ENCODE peak calls at places on chromosomes 4 and X, in four cellular contexts. B is HCT116, Z is GM12878, F is K562. R is an unnamed sample.

GRCh38 chrX:153969904-153970397 is 1.7 kb downstream of the HCFC1 start:
- DNase-seq in B (no peak), Z (no peak), F (no peak), R (no peak)

GRCh38 chr4:81828991-81829390 is 357.3 kb upstream of the RASGEF1B start:
- DNase-seq in B (no peak), Z (no peak), F (no peak), R (no peak)

GRCh38 chr4:1511441-1512041 is 105.3 kb upstream of the NKX1-1 start:
- DNase-seq in B (peak; percentile 69), Z (no peak), F (peak; percentile 70), R (no peak)

GRCh38 chr4:184016742-184017668 is 111.9 kb downstream of the STOX2 start:
- DNase-seq in B (no peak), Z (no peak), F (no peak), R (no peak)

GRCh38 chr4:98614081-98614480 is 44.3 kb downstream of the TSPAN5 start:
- DNase-seq in B (no peak), Z (no peak), F (no peak), R (no peak)

GRCh38 chr4:140816806-140817205 is 60.6 kb upstream of the TBC1D9 start:
- DNase-seq in B (no peak), Z (no peak), F (no peak), R (no peak)

GRCh38 chrX:15985937-15986336 is 131.3 kb upstream of the AP1S2 start:
- DNase-seq in B (no peak), Z (no peak), F (no peak), R (no peak)

GRCh38 chr4:71303850-71304249 is 35.0 kb upstream of the SLC4A4 start:
- DNase-seq in B (no peak), Z (no peak), F (no peak), R (no peak)

GRCh38 chr4:31362756-31363155 is 642.6 kb downstream of the PCDH7 start:
- DNase-seq in B (no peak), Z (no peak), F (no peak), R (no peak)

DNA sequence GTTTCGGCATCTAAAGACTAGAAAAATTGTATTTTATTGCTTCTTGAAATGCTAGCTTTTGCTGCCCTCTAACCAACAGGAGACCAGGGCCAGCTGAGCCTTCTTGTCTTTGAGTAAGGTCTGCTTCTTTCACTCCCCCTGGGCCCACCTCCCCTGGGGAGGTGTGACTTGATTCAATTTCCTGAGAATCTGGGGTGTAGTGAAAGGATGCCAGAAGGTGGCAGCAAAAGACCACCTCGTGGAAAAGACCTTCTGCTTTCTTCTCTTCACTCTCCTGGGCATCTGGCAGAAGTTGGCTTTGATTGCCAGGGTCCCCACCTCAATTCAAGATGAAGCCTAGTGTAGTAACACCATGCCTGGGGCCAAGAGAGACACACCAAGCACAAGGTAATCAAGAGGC is 96.5 kb upstream of the MAOA start:
- DNase-seq in B (peak; percentile 28), Z (no peak), F (peak; percentile 8), R (peak; percentile 27)
- TF ChIP-seq EGR1 in B (no peak), Z (no peak), F (no peak), R (no peak)

GRCh38 chrX:120125444-120125843 is 9.7 kb upstream of the RHOXF1 start:
- DNase-seq in B (no peak), Z (no peak), F (no peak), R (no peak)
- H3K4me3 ChIP-seq in B (no peak overlapping the region), Z (no peak overlapping the region), F (no peak overlapping the region), R (no peak overlapping the region)

DNA sequence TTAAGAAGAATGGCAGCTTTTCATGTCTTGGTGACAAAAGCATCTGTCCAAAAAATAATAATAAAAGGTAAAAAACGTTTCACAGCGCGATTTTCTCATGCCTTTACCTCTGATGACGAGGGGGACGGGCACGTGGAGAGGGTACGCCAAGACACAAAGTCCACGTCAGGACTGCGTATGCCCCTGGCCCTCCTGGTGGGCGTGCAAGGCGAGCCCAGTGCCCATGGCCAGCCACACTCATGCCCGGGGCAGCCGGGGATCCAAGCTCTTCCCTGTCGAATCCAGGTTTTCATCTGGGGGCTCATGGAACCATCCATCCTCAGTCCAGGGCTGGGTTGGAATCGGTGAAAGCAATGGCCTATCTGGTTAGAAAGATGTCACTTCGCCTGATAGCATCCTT is 176.6 kb downstream of the AFAP1 start:
- DNase-seq in B (no peak), Z (no peak), F (no peak), R (no peak)
- TF ChIP-seq EGR1 in B (no peak), Z (no peak), F (no peak), R (no peak)

GRCh38 chr4:163810757-163811156 is 316.3 kb downstream of the TMA16 start:
- DNase-seq in B (no peak), Z (peak; percentile 39), F (no peak), R (no peak)
- H3K4me3 ChIP-seq in B (no peak overlapping the region), Z (no peak overlapping the region), F (no peak overlapping the region), R (no peak overlapping the region)

GRCh38 chrX:39385022-39385421 is 583.8 kb downstream of the MID1IP1 start:
- DNase-seq in B (no peak), Z (no peak), F (no peak), R (no peak)
- TF ChIP-seq EGR1 in B (no peak), Z (no peak), F (no peak), R (no peak)

DNA sequence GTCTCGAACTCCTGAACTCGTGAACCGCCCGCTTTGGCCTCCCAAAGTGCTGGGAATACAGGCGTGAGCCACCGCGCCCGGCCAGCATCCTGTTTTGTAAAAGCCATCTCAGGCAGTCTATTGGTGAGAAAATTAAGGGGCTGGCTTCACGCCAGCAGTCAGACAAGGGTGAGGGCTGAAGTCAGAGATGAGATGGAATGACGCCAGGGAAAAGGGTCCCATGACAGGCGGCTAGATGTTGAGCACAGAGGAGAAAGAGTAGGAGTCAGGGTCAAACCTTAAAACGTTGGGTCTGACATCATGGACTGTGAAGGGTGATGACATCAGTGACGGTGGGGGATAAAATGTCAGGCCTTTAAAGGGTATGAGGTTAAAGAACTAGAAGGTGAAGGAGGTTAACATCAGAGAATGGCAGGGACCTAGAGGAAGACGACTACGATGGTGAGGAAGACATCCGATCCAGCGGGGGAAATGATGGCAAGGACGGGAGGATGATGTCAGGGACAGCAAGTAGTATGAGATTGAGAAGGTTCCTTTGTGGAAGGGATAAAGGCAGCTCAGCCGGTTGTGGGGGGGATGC is 504 bp upstream of the RBM3 start:
- DNase-seq in B (no peak), Z (no peak), F (peak; percentile 58), R (no peak)
- H3K4me3 ChIP-seq in B (peak overlapping the region; percentile 84), Z (peak overlapping the region; percentile 63), F (peak overlapping the region; percentile 90), R (peak overlapping the region; percentile 81)

DNA sequence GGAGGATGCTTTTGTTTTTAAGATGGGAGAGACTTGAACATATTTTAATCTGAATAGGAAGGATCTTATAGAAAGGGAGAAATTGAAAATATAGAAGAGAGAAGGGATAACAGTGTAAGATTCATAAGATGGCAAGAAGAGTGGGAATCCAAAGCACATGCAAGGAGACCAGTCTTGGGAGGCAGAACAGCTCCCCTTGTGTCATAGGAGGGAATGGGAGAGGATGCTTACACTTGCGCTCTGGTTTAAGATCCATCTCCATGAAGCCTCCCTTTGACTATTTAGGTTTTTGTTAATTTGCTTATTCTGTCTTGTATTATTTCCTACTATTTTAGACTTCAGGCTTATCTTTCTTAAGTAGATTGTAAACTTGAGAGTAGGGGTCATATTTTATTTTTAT is 42.7 kb downstream of the KIF4A start:
- DNase-seq in B (no peak), Z (no peak), F (no peak), R (no peak)
- TF ChIP-seq EGR1 in B (no peak), Z (no peak), F (no peak), R (no peak)

GRCh38 chrX:83169683-83170082 is 338.4 kb upstream of the POU3F4 start:
- DNase-seq in B (no peak), Z (no peak), F (no peak), R (no peak)
- H3K4me3 ChIP-seq in B (no peak overlapping the region), Z (no peak overlapping the region), F (no peak overlapping the region), R (no peak overlapping the region)

R was measured in H1.